ENCODE peak calls at places on chromosome 17, in eight cellular contexts. H, Y, F, U, C, B, V and G are unnamed samples.

GRCh38 chr17:79221597-79221996 is 147.0 kb downstream of the ENGASE start:
- DNase-seq in Y (no peak), U (no peak), C (no peak), B (no peak), H (no peak), V (no peak), F (no peak), G (no peak)

GRCh38 chr17:47813512-47814031 is 8.0 kb downstream of the OSBPL7 start:
- DNase-seq in Y (no peak), C (no peak), F (no peak), H (no peak), B (no peak), V (no peak), U (no peak), G (no peak)

GRCh38 chr17:73189417-73190099 is 3.3 kb upstream of the COG1 start:
- DNase-seq in C (peak), F (peak), H (no peak), U (peak), Y (peak), V (no peak), B (peak), G (peak)

GRCh38 chr17:35801583-35802224 is 6.3 kb upstream of the MMP28 start:
- DNase-seq in B (peak), F (no peak), U (no peak), H (peak), V (peak), C (peak), Y (no peak), G (peak)

GRCh38 chr17:6556121-6557039 is at the start of gene PITPNM3:
- DNase-seq in U (no peak), H (no peak), B (no peak), Y (no peak), F (no peak), C (no peak), V (no peak), G (no peak)

GRCh38 chr17:66190738-66191606 is 961 bp downstream of the CEP112 start:
- DNase-seq in U (no peak), Y (peak), C (peak), F (no peak), V (no peak), B (no peak), H (no peak), G (peak)

GRCh38 chr17:44636562-44636961 is 19.7 kb upstream of the MEIOC start:
- DNase-seq in H (no peak), F (peak), B (no peak), C (peak), Y (peak), V (no peak), U (no peak), G (peak)

GRCh38 chr17:57747221-57748017 is 2.3 kb upstream of the CCDC182 start:
- DNase-seq in B (peak), V (peak), F (peak), Y (peak), H (no peak), U (peak), C (peak), G (peak)

GRCh38 chr17:19391432-19391831 is 4.4 kb upstream of the MFAP4 start:
- DNase-seq in U (no peak), C (no peak), V (no peak), F (no peak), B (no peak), Y (no peak), H (no peak), G (no peak)

GRCh38 chr17:75854111-75854748 is 905 bp downstream of the WBP2 start:
- DNase-seq in H (no peak), U (no peak), F (no peak), Y (peak), V (peak), B (no peak), C (peak), G (peak)

DNA sequence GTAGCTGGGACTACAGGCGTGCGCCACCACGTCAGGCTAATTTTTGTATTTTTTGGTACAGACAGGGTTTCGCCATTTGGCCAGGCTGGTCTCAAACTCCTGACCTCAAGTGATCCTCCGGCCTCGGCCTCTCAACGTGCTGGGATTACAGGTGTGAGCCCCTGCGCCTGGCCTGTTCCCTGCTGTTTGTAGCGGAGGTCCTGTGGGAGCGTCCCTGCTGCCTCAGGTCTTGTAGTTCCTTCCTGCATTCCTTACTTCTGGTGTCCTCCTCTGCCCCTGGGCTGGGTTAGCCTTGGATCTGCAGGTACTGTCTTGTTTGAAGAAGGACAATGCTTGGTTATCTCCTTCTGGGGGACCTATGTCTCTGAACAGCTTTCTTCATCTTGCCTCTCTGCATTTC is 23.6 kb upstream of the G6PC1 start:
- DNase-seq in B (no peak), V (no peak), U (no peak), F (no peak), C (no peak), Y (no peak), H (no peak), G (no peak)
- TF ChIP-seq CTCF in B (no peak), V (no peak), U (no peak), F (no peak), C (no peak), Y (no peak), H (no peak), G (no peak)

GRCh38 chr17:29292992-29293889 is 707 bp downstream of the NUFIP2 start:
- DNase-seq in F (no peak), Y (peak), H (peak), B (peak), C (peak), U (no peak), V (peak), G (peak)
- H3K4me3 ChIP-seq in F (peak), Y (peak), H (peak), B (peak), C (peak), U (peak), V (peak), G (peak)

DNA sequence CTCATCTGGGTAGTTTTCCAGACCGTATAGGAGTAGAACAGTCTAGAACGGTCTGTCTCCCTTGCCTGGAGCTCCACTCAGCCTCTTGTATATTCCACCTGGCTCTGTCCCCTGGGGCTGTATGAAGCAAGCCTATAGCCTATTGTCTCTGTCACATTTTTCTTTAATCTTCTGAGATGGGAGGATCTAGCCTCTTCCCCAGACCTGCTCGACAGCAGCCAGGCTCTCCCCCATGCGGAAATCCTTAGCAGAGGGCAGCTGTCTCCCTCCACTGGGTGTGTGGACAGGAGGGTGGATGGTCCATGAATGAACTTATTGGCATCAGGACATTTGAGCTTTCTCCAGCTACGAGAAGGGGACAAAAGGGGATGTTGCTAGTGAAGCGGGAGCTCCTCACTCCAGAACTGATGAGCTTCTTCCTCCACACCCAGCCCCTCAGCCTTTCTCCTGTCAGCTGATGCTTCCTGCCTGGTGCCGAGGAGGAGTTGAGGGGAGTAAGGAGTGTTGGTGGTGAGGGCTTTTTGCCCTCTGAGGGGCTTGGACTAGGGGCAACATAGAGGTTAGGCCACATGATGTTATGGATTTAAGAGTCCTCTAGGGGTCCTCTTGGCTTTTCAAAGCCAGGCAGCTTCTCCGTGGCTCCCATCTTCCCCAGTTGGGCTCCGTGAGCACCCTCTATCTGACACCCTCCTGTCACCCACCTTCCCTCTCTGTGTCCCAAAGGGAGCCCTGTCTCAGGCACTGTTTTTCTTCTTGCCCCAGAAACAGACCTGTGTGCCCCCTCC is 28.0 kb downstream of the ARHGAP23 start:
- DNase-seq in U (no peak), V (no peak), F (no peak), B (no peak), Y (no peak), C (no peak), H (no peak), G (no peak)
- TF ChIP-seq CTCF in U (peak), V (peak), F (peak), B (no peak), Y (peak), C (peak), H (peak), G (peak)

DNA sequence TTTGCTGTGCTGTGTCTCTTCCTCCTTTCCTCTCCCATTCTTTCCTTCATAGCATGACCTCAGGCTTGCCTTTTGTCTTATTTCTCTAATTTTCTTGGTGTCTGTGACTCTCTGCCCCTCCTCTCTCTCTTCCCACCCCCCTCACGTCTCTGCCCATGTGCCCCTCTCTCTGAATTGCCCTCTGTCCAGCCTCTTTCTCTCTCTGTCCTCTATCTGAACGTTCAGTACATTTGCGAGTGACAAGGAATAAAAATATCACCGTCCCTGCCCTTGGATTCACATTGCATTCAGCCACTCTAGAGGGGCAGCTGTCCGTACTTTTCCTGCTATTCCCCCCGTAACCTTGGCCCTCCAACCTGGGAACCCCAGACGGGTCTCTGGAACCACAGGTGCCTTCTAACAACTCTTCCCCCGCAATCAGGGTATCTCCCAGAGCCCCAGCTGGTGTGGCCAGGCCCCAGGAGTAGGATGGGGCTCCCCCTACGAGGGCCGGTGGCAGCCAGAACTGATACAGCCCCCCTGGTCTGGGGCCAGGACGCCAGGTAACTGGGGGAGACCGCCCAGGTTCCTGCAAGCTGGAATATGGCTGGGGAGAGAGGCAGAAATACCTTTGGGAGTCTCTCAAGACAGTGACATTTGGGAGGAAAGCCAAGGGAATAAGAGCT is 1.8 kb downstream of the KIF1C start:
- DNase-seq in V (no peak), Y (no peak), B (no peak), H (no peak), U (no peak), F (no peak), C (no peak), G (no peak)
- H3K4me3 ChIP-seq in V (peak), Y (peak), B (peak), H (peak), U (peak), F (peak), C (peak), G (peak)

GRCh38 chr17:65093930-65094329 is 37.4 kb upstream of the GNA13 start:
- DNase-seq in B (no peak), F (no peak), C (no peak), V (no peak), Y (no peak), U (no peak), H (no peak), G (no peak)
- TF ChIP-seq CTCF in B (no peak), F (peak), C (no peak), V (no peak), Y (peak), U (no peak), H (no peak), G (peak)

GRCh38 chr17:82889496-82890338 is 49.9 kb upstream of the ZNF750 start:
- DNase-seq in F (no peak), V (no peak), B (no peak), U (no peak), H (peak), C (no peak), Y (no peak), G (no peak)
- H3K4me3 ChIP-seq in F (no peak), V (no peak), B (no peak), U (no peak), H (no peak), C (no peak), Y (no peak), G (no peak)

GRCh38 chr17:56230660-56231059 is 77.4 kb downstream of the ANKFN1 start:
- DNase-seq in Y (no peak), H (peak), V (peak), F (no peak), B (no peak), U (no peak), C (peak), G (peak)

GRCh38 chr17:56231693-56232092 is 78.4 kb downstream of the ANKFN1 start:
- DNase-seq in B (no peak), V (no peak), C (no peak), F (no peak), Y (no peak), H (no peak), U (no peak), G (no peak)
- TF ChIP-seq CTCF in B (no peak), V (no peak), C (no peak), F (no peak), Y (no peak), H (peak), U (no peak), G (no peak)